ENCODE peak calls at places on chromosomes 12 and 14, in four cellular contexts. R is fibroblast of lung, V is neural progenitor cell, M is HepG2. L is an unnamed sample.

GRCh38 chr12:21337453-21337852 is 2.7 kb upstream of the SLCO1A2 start:
- DNase-seq in V (no peak), M (no peak), R (no peak), L (no peak)

GRCh38 chr12:110627500-110628195 is 13.7 kb downstream of the TCTN1 start:
- DNase-seq in M (no peak), R (no peak), V (no peak), L (no peak)

GRCh38 chr12:111180830-111181726 is 187.8 kb downstream of the PHETA1 start:
- DNase-seq in V (no peak), R (peak; percentile 46), M (no peak), L (no peak)

GRCh38 chr14:51157012-51157411 is 62.1 kb upstream of the TRIM9 start:
- DNase-seq in R (peak; percentile 38), V (no peak), M (peak; percentile 10), L (peak; percentile 37)

GRCh38 chr12:727321-727720 is 25.1 kb upstream of the WNK1 start:
- DNase-seq in M (no peak), R (no peak), V (no peak), L (peak; percentile 27)

GRCh38 chr12:93778306-93778705 is 101.1 kb downstream of the CRADD start:
- DNase-seq in V (no peak), R (peak; percentile 93), M (no peak), L (peak; percentile 80)

GRCh38 chr12:76346798-76347420 is 1.3 kb downstream of the BBS10 start:
- DNase-seq in V (peak; percentile 33), M (peak; percentile 50), R (peak; percentile 85), L (no peak)

GRCh38 chr12:30269491-30269890 is 426.2 kb downstream of the IPO8 start:
- DNase-seq in R (peak; percentile 63), M (no peak), V (no peak), L (no peak)

GRCh38 chr12:93957870-93958269 is 190.5 kb upstream of the PLXNC1 start:
- DNase-seq in R (no peak), V (no peak), M (no peak), L (no peak)

GRCh38 chr12:94779520-94779919 is 129.2 kb upstream of the TMCC3 start:
- DNase-seq in V (no peak), M (no peak), R (peak; percentile 62), L (no peak)

GRCh38 chr12:119512772-119513497 is 80.6 kb upstream of the TMEM233 start:
- DNase-seq in M (peak; percentile 9), R (no peak), V (peak; percentile 81), L (no peak)

GRCh38 chr12:104604995-104605675 is 148.4 kb downstream of the CHST11 start:
- DNase-seq in R (no peak), M (no peak), V (no peak), L (no peak)

GRCh38 chr12:63930971-63931370 is 86.5 kb downstream of the SRGAP1 start:
- DNase-seq in V (no peak), M (no peak), R (peak; percentile 59), L (no peak)

GRCh38 chr14:63483315-63483714 is 59.9 kb downstream of the PPP2R5E start:
- DNase-seq in R (no peak), V (no peak), M (no peak), L (no peak)

GRCh38 chr12:49332891-49333371 is 4.1 kb downstream of the C1QL4 start:
- DNase-seq in V (no peak), M (no peak), R (no peak), L (peak; percentile 70)

GRCh38 chr12:46964496-46965098 is 114.8 kb upstream of the PCED1B start:
- DNase-seq in V (peak; percentile 91), M (no peak), R (peak; percentile 22), L (peak; percentile 35)

GRCh38 chr14:99479903-99480855 is 480 bp downstream of the SETD3 start:
- DNase-seq in M (peak; percentile 16), V (peak; percentile 75), R (peak; percentile 46), L (peak; percentile 89)

GRCh38 chr12:18222699-18223098 is 38.6 kb upstream of the PIK3C2G start:
- DNase-seq in M (no peak), R (no peak), V (no peak), L (no peak)

GRCh38 chr12:18221726-18222125 is 39.6 kb upstream of the PIK3C2G start:
- DNase-seq in V (no peak), M (no peak), R (no peak), L (no peak)

GRCh38 chr12:18224745-18225144 is 36.6 kb upstream of the PIK3C2G start:
- DNase-seq in M (peak; percentile 21), V (peak; percentile 62), R (peak; percentile 68), L (peak; percentile 36)
- TF ChIP-seq CTCF in M (peak; percentile 45), V (peak; percentile 70), R (peak; percentile 57), L (peak; percentile 53)

GRCh38 chr14:105926415-105927093 is 400.2 kb downstream of the TMEM121 start:
- DNase-seq in M (no peak), V (no peak), R (no peak), L (peak; percentile 21)
- H3K9me3 ChIP-seq in M (no peaks in the 10 kb centered on the region), V (peaks cover 9% of the 10 kb centered on the region), R (no peaks in the 10 kb centered on the region), L (no peaks in the 10 kb centered on the region)

GRCh38 chr12:50659260-50659659 is 104.6 kb upstream of the ATF1 start:
- DNase-seq in M (peak; percentile 66), R (no peak), V (no peak), L (no peak)
- H3K79me2 ChIP-seq in M (peaks cover 9% of the 10 kb centered on the region), R (no peaks in the 10 kb centered on the region), V (no peaks in the 10 kb centered on the region), L (no peaks in the 10 kb centered on the region)

GRCh38 chr12:13350946-13351345 is 154.4 kb downstream of the EMP1 start:
- DNase-seq in R (no peak), M (no peak), V (no peak), L (no peak)

GRCh38 chr12:13348464-13348863 is 151.9 kb downstream of the EMP1 start:
- DNase-seq in R (no peak), M (no peak), V (no peak), L (no peak)

GRCh38 chr12:13350381-13350780 is 153.9 kb downstream of the EMP1 start:
- DNase-seq in R (no peak), V (no peak), M (no peak), L (no peak)

GRCh38 chr12:13345722-13346121 is 149.2 kb downstream of the EMP1 start:
- DNase-seq in V (no peak), R (no peak), M (no peak), L (no peak)

GRCh38 chr12:13347241-13348043 is 150.9 kb downstream of the EMP1 start:
- DNase-seq in M (no peak), V (no peak), R (peak; percentile 52), L (no peak)
- TF ChIP-seq CTCF in M (no peak), V (no peak), R (no peak), L (peak; percentile 11)

GRCh38 chr14:26525057-26525456 is 72.8 kb downstream of the NOVA1 start:
- DNase-seq in V (no peak), M (no peak), R (peak; percentile 17), L (no peak)

GRCh38 chr14:26527095-26527494 is 70.7 kb downstream of the NOVA1 start:
- DNase-seq in M (no peak), V (no peak), R (no peak), L (no peak)

GRCh38 chr14:26522985-26523384 is 74.8 kb downstream of the NOVA1 start:
- DNase-seq in M (no peak), V (no peak), R (peak; percentile 93), L (peak; percentile 14)

GRCh38 chr14:26528415-26529182 is 69.2 kb downstream of the NOVA1 start:
- DNase-seq in V (no peak), M (no peak), R (peak; percentile 71), L (peak; percentile 25)

GRCh38 chr14:26526132-26526531 is 71.7 kb downstream of the NOVA1 start:
- DNase-seq in R (peak; percentile 47), V (no peak), M (no peak), L (no peak)
- H3K9me3 ChIP-seq in R (no peaks in the 10 kb centered on the region), V (no peaks in the 10 kb centered on the region), M (peaks cover 71% of the 10 kb centered on the region), L (peaks cover 9% of the 10 kb centered on the region)